ENCODE peak calls at places on chromosome 17, in nine cellular contexts. C is stomach, W is esophagus squamous epithelium, M is heart left ventricle, H is breast epithelium, U is Peyer's patch, V is adrenal gland, Z is A549, B is prostate gland. X is an unnamed sample.

GRCh38 chr17:72719206-72719581 is 373.3 kb downstream of the SLC39A11 start:
- DNase-seq in C (no peak), W (no peak), M (no peak), H (no peak), U (no peak), V (no peak), Z (no peak), B (no peak), X (no peak)

GRCh38 chr17:41812176-41813038 is at the start of gene FKBP10:
- DNase-seq in C (peak), W (no peak), M (peak), H (peak), U (peak), V (peak), Z (peak), B (peak), X (peak)

GRCh38 chr17:5919104-5919503 is 151.1 kb upstream of the WSCD1 start:
- DNase-seq in C (no peak), W (no peak), M (no peak), H (no peak), U (no peak), V (no peak), Z (no peak), B (no peak), X (peak)

GRCh38 chr17:72952641-72953313 is 139.7 kb downstream of the SLC39A11 start:
- DNase-seq in C (no peak), W (no peak), M (no peak), H (no peak), U (no peak), V (peak), Z (no peak), B (no peak), X (no peak)

GRCh38 chr17:55433629-55434422 is 12.2 kb upstream of the MMD start:
- DNase-seq in C (peak), W (no peak), M (no peak), H (peak), U (no peak), V (no peak), Z (peak), B (peak), X (no peak)

GRCh38 chr17:52476638-52477313 is 318.3 kb upstream of the CA10 start:
- DNase-seq in C (no peak), W (no peak), M (no peak), H (no peak), U (no peak), V (no peak), Z (no peak), B (no peak), X (no peak)

GRCh38 chr17:48100591-48101011 is 677 bp downstream of the CBX1 start:
- DNase-seq in C (peak), W (no peak), M (peak), H (peak), U (no peak), V (peak), Z (peak), B (peak), X (peak)

GRCh38 chr17:17051791-17052461 is 9.7 kb downstream of the MPRIP start:
- DNase-seq in C (peak), W (no peak), M (peak), H (no peak), U (peak), V (peak), Z (no peak), B (no peak), X (no peak)

GRCh38 chr17:30263552-30264333 is 28.0 kb downstream of the BLMH start:
- DNase-seq in C (no peak), W (no peak), M (no peak), H (no peak), U (no peak), V (no peak), Z (peak), B (no peak), X (no peak)

GRCh38 chr17:57051886-57052342 is 33.1 kb upstream of the AKAP1 start:
- DNase-seq in C (no peak), W (no peak), M (peak), H (no peak), U (no peak), V (no peak), Z (no peak), B (peak), X (no peak)

GRCh38 chr17:56690441-56691291 is 97.2 kb downstream of the NOG start:
- DNase-seq in C (no peak), W (no peak), M (no peak), H (peak), U (no peak), V (no peak), Z (no peak), B (no peak), X (no peak)

GRCh38 chr17:44581868-44582267 is 24.6 kb downstream of the FZD2 start:
- DNase-seq in C (no peak), W (no peak), M (no peak), H (no peak), U (no peak), V (no peak), Z (peak), B (no peak), X (no peak)

GRCh38 chr17:61880589-61881102 is 17.3 kb upstream of the BRIP1 start:
- DNase-seq in C (no peak), W (no peak), M (no peak), H (no peak), U (no peak), V (no peak), Z (no peak), B (no peak), X (no peak)

GRCh38 chr17:9669551-9670008 is 24.3 kb downstream of the USP43 start:
- DNase-seq in C (peak), W (no peak), M (no peak), H (peak), U (no peak), V (no peak), Z (no peak), B (peak), X (peak)

GRCh38 chr17:45338023-45338781 is 21.4 kb upstream of the MAP3K14 start:
- DNase-seq in C (no peak), W (no peak), M (peak), H (no peak), U (no peak), V (no peak), Z (no peak), B (no peak), X (no peak)

GRCh38 chr17:73196500-73196899 is 3.6 kb downstream of the COG1 start:
- DNase-seq in C (peak), W (no peak), M (no peak), H (no peak), U (peak), V (peak), Z (peak), B (peak), X (no peak)

GRCh38 chr17:17414316-17414937 is 62.4 kb upstream of the MED9 start:
- DNase-seq in C (no peak), W (no peak), M (no peak), H (peak), U (no peak), V (peak), Z (no peak), B (no peak), X (peak)

GRCh38 chr17:29949708-29950107 is 8.3 kb downstream of the EFCAB5 start:
- DNase-seq in C (no peak), W (no peak), M (no peak), H (no peak), U (no peak), V (no peak), Z (no peak), B (no peak), X (no peak)

GRCh38 chr17:78739331-78739853 is 42.7 kb downstream of the CYTH1 start:
- DNase-seq in C (no peak), W (no peak), M (no peak), H (no peak), U (no peak), V (no peak), Z (no peak), B (no peak), X (no peak)

GRCh38 chr17:71726320-71726719 is 394.5 kb upstream of the SOX9 start:
- DNase-seq in C (no peak), W (no peak), M (no peak), H (no peak), U (no peak), V (no peak), Z (no peak), B (no peak), X (no peak)

GRCh38 chr17:41683441-41684007 is 5.2 kb upstream of the EIF1 start:
- DNase-seq in C (no peak), W (no peak), M (no peak), H (no peak), U (peak), V (no peak), Z (no peak), B (no peak), X (no peak)

GRCh38 chr17:13476722-13477121 is 125.0 kb downstream of the HS3ST3A1 start:
- DNase-seq in C (no peak), W (no peak), M (no peak), H (no peak), U (no peak), V (no peak), Z (no peak), B (no peak), X (no peak)

GRCh38 chr17:44389723-44390202 is 314 bp upstream of the ITGA2B start:
- DNase-seq in C (no peak), W (no peak), M (no peak), H (no peak), U (no peak), V (no peak), Z (no peak), B (no peak), X (no peak)

GRCh38 chr17:18039535-18040286 is 503 bp downstream of the GID4 start:
- DNase-seq in C (peak), W (no peak), M (no peak), H (peak), U (no peak), V (no peak), Z (peak), B (no peak), X (peak)

GRCh38 chr17:19753049-19753444 is 4.9 kb upstream of the ALDH3A1 start:
- DNase-seq in C (peak), W (no peak), M (peak), H (peak), U (peak), V (peak), Z (peak), B (peak), X (peak)

GRCh38 chr17:3986939-3987335 is 22.7 kb upstream of the ATP2A3 start:
- DNase-seq in C (no peak), W (no peak), M (no peak), H (no peak), U (no peak), V (no peak), Z (no peak), B (no peak), X (no peak)

GRCh38 chr17:57408064-57408811 is 151.9 kb downstream of the MSI2 start:
- DNase-seq in C (no peak), W (no peak), M (no peak), H (no peak), U (no peak), V (no peak), Z (no peak), B (peak), X (no peak)

GRCh38 chr17:38942641-38943040 is 17.2 kb downstream of the LASP1NB start:
- DNase-seq in C (no peak), W (no peak), M (no peak), H (no peak), U (no peak), V (no peak), Z (no peak), B (no peak), X (no peak)

GRCh38 chr17:3773511-3773910 is 27.5 kb downstream of the ITGAE start:
- DNase-seq in C (no peak), W (no peak), M (no peak), H (no peak), U (no peak), V (peak), Z (peak), B (no peak), X (no peak)

GRCh38 chr17:18026408-18026776 is 12.6 kb downstream of the ATPAF2 start:
- DNase-seq in C (no peak), W (no peak), M (peak), H (no peak), U (no peak), V (no peak), Z (no peak), B (no peak), X (peak)

GRCh38 chr17:49482144-49482817 is 12.8 kb upstream of the NGFR start:
- DNase-seq in C (no peak), W (no peak), M (no peak), H (no peak), U (no peak), V (no peak), Z (peak), B (no peak), X (no peak)

GRCh38 chr17:9987779-9988585 is 82.9 kb upstream of the RCVRN start:
- DNase-seq in C (no peak), W (no peak), M (no peak), H (no peak), U (no peak), V (peak), Z (peak), B (no peak), X (no peak)

GRCh38 chr17:79815836-79816371 is 19.0 kb upstream of the CBX8 start:
- DNase-seq in C (no peak), W (no peak), M (no peak), H (no peak), U (no peak), V (no peak), Z (no peak), B (no peak), X (no peak)

GRCh38 chr17:18362509-18363020 is 785 bp downstream of the SHMT1 start:
- DNase-seq in C (peak), W (no peak), M (peak), H (peak), U (peak), V (peak), Z (peak), B (peak), X (peak)

DNA sequence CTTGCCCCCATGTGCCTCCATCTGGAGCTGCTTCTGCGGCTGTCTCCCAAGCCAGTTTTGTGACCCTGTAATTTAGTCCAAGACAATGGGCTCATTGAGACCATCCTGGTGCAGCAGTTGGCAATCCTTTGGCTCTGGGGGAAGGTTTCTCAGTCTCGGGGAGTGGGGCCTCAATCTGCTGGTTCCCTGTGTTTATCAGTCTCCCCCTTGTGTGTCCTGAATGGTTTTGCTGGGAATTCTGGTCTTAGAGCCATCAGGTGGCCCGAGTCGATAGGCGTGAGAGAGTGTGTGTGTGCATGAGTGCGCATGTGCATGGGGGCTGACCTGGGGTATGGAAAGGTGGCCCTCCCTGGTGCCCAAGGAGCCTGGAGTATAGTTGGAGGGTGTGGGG is 234.8 kb downstream of the SEC14L1 start:
- DNase-seq in C (no peak), W (no peak), M (no peak), H (no peak), U (no peak), V (no peak), Z (no peak), B (no peak), X (no peak)
- H3K4me3 ChIP-seq in C (peak), W (peak), M (peak), H (peak), U (peak), V (no peak), Z (no peak), B (no peak), X (no peak)

GRCh38 chr17:69050999-69051775 is 9.5 kb downstream of the ABCA9 start:
- DNase-seq in C (no peak), W (no peak), M (no peak), H (no peak), U (no peak), V (no peak), Z (no peak), B (no peak), X (no peak)
- TF ChIP-seq POLR2A in C (no peak), W (no peak), M (no peak), H (no peak), U (no peak), V (peak), Z (no peak), B (no peak), X (no peak)

DNA sequence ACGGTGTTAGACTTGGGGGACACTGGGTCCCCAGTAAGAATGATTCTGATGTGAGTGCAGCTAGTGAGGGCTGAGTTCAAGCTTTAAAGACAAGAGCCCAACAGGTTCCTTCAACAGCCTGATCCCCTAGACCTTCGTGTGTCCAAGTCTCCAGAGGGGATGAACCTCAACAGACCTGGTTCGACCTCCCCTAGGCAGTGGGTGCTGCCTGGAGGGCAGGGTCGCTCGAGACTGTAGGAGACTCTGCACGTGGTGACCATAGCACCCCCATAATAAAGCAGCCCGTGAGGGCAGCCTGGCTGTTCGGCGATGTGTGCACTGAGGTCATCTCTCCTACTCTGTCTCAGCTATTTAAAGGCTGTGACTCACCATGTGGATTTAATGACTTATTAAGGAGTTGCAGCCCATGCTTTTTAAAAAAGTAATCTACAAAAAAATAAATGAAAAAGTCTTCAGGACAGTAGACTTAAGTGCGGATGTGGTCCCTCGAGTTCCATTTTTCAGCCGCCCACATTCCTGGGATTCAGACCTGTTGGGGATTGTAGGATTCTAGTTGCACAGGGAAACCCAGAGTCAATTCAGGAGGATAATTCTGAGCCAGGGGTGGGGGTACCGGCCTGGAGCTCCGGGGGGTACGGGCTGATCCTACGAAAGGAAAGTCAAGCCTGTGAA is 23.4 kb upstream of the METRNL start:
- DNase-seq in C (peak), W (no peak), M (peak), H (no peak), U (no peak), V (no peak), Z (peak), B (no peak), X (no peak)
- H3K4me3 ChIP-seq in C (no peak), W (no peak), M (no peak), H (no peak), U (no peak), V (no peak), Z (no peak), B (no peak), X (no peak)

DNA sequence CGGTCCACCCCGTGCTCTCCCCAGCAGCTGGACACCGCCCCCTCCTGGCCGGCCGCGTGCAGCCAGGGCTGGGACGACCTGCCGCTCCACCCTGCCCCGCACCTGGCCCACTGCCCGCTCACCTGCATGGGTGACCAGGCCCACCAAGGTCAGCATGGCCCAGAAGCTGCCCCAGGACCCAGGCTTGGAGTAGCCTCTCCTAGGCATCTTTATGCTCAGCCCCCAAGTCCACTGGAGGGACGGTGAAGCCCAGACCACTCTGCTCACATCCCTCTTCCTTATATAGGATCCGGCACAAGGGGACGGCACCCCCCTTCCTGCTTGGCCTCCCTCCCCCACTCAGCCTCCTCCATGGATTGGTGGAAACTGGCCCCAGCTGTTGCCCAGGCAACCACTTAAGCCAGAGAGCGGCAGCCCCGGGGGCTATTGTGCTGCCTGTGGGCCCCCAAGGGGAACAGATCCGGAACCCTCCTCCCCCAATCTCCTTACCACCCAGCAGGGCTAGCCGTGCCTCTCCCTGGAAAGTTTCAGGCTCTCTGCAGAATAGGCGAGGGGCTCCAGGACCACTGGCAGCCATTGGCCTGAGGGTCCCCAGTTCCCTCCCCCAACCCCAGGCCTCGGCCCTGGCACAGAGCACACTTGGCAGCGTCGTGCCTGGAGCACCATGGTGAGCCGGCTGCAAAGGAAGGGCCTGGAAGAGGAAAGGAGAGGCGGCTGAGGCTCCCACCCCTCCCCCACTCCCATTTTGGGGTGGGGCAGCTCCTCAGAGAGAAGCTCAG is at the start of gene BTBD17:
- DNase-seq in C (peak), W (no peak), M (peak), H (no peak), U (peak), V (peak), Z (peak), B (peak), X (no peak)
- TF ChIP-seq POLR2A in C (no peak), W (no peak), M (no peak), H (no peak), U (no peak), V (no peak), Z (no peak), B (no peak), X (no peak)

GRCh38 chr17:51161541-51161940 is 4.7 kb upstream of the NME2 start:
- DNase-seq in C (no peak), W (no peak), M (no peak), H (no peak), U (no peak), V (no peak), Z (no peak), B (no peak), X (no peak)

GRCh38 chr17:51166198-51166986 is at the start of gene NME2:
- DNase-seq in C (peak), W (peak), M (peak), H (peak), U (peak), V (peak), Z (peak), B (peak), X (peak)

GRCh38 chr17:51165680-51166197 is 472 bp upstream of the NME2 start:
- DNase-seq in C (peak), W (no peak), M (peak), H (no peak), U (no peak), V (no peak), Z (no peak), B (no peak), X (no peak)

GRCh38 chr17:51166987-51167931 is 1.0 kb downstream of the NME2 start:
- DNase-seq in C (peak), W (no peak), M (peak), H (no peak), U (peak), V (peak), Z (peak), B (peak), X (peak)

DNA sequence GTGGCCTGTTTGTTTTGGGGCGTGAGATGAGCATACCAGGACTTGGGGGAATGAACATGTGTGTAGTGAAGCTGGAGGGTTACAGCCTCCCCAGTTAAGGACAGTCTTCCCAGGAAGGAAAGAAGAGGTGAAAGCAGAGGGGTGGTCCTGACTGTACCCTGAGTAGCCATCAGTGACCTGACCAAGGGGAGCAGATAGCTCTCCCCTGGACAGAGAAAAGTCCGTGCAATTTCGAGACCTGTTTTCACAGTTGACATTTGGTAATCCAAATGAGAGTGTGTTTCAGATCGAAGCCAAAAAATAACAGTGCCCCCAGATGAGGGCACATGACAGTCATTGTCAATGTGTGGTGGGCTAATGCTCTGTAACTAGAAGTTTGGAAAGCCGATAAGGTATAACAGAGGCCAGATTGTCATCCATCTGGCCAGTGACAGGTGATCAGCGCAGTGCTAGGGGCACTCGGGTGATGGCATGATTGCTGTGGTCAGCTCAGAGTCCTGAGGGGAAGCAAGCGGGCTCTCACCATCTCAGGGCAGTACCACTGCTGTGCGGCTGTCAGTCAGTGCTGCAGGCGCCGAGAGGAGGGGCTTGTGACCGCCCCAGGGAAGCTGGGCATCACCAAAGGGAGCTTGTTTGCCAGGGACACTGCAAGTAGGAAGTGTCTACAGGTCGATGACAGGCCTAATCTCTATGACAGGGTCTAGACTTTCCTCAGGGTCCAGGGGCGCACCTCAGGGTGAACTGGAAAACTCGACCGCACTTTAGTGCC is 1.1 kb upstream of the NME2 start:
- DNase-seq in C (no peak), W (no peak), M (peak), H (no peak), U (no peak), V (no peak), Z (peak), B (no peak), X (peak)
- H3K4me3 ChIP-seq in C (peak), W (peak), M (peak), H (peak), U (peak), V (no peak), Z (peak), B (peak), X (no peak)

GRCh38 chr17:28949185-28950016 is 1.9 kb downstream of the PHF12 start:
- DNase-seq in C (peak), W (no peak), M (peak), H (peak), U (peak), V (peak), Z (peak), B (peak), X (peak)
- TF ChIP-seq POLR2A in C (no peak), W (no peak), M (no peak), H (no peak), U (no peak), V (peak), Z (peak), B (no peak), X (no peak)